ENCODE peak calls at places on chromosomes 12 and 14, in nine cellular contexts. One of them, this sample, is unnamed.

GRCh38 chr14:23114120-23114458 is 5.0 kb downstream of the CEBPE start:
- DNase-seq in HCT116: no peak
- DNase-seq in MM.1S: no peak
- DNase-seq in neuronal stem cell: no peak
- DNase-seq in GM23248: no peak
- DNase-seq in mammary epithelial cell: no peak
- DNase-seq in mesenchymal stem cell: no peak
- DNase-seq in OCI-LY7: no peak
- DNase-seq in SK-N-SH: no peak
- DNase-seq in this sample: no peak

GRCh38 chr12:131587565-131587964 is 123.3 kb upstream of the SFSWAP start:
- DNase-seq in HCT116: no peak
- DNase-seq in GM23248: no peak
- DNase-seq in mesenchymal stem cell: no peak
- DNase-seq in SK-N-SH: no peak
- DNase-seq in MM.1S: no peak
- DNase-seq in OCI-LY7: no peak
- DNase-seq in neuronal stem cell: no peak
- DNase-seq in mammary epithelial cell: no peak
- DNase-seq in this sample: no peak

GRCh38 chr12:104353012-104353981 is 49.8 kb downstream of the EID3 start:
- DNase-seq in SK-N-SH: no peak
- DNase-seq in mammary epithelial cell: no peak
- DNase-seq in neuronal stem cell: no peak
- DNase-seq in OCI-LY7: no peak
- DNase-seq in MM.1S: no peak
- DNase-seq in mesenchymal stem cell: no peak
- DNase-seq in HCT116: no peak
- DNase-seq in GM23248: no peak
- DNase-seq in this sample: no peak

GRCh38 chr12:66459944-66460482 is 157.7 kb downstream of the HELB start:
- DNase-seq in mesenchymal stem cell: no peak
- DNase-seq in GM23248: no peak
- DNase-seq in HCT116: no peak
- DNase-seq in OCI-LY7: no peak
- DNase-seq in SK-N-SH: no peak
- DNase-seq in neuronal stem cell: no peak
- DNase-seq in mammary epithelial cell: no peak
- DNase-seq in MM.1S: no peak
- DNase-seq in this sample: no peak

GRCh38 chr12:53091756-53092155 is 5.7 kb upstream of the IGFBP6 start:
- DNase-seq in mesenchymal stem cell: no peak
- DNase-seq in HCT116: no peak
- DNase-seq in MM.1S: no peak
- DNase-seq in SK-N-SH: no peak
- DNase-seq in neuronal stem cell: no peak
- DNase-seq in GM23248: no peak
- DNase-seq in mammary epithelial cell: no peak
- DNase-seq in OCI-LY7: no peak
- DNase-seq in this sample: no peak

GRCh38 chr12:83985068-83985467 is 927.5 kb downstream of the SLC6A15 start:
- DNase-seq in mesenchymal stem cell: no peak
- DNase-seq in mammary epithelial cell: no peak
- DNase-seq in MM.1S: no peak
- DNase-seq in HCT116: no peak
- DNase-seq in SK-N-SH: no peak
- DNase-seq in GM23248: no peak
- DNase-seq in OCI-LY7: no peak
- DNase-seq in neuronal stem cell: no peak
- DNase-seq in this sample: no peak

GRCh38 chr12:91178139-91178561 is 4.5 kb downstream of the DCN start:
- DNase-seq in MM.1S: peak; percentile 40
- DNase-seq in neuronal stem cell: no peak
- DNase-seq in GM23248: peak; percentile 73
- DNase-seq in SK-N-SH: no peak
- DNase-seq in mammary epithelial cell: peak; percentile 6
- DNase-seq in OCI-LY7: no peak
- DNase-seq in HCT116: no peak
- DNase-seq in mesenchymal stem cell: peak; percentile 55
- DNase-seq in this sample: peak; percentile 43

GRCh38 chr14:50954811-50955372 is 10.6 kb upstream of the PYGL start:
- DNase-seq in HCT116: peak; percentile 23
- DNase-seq in neuronal stem cell: no peak
- DNase-seq in mesenchymal stem cell: peak; percentile 67
- DNase-seq in OCI-LY7: peak; percentile 63
- DNase-seq in GM23248: peak; percentile 85
- DNase-seq in SK-N-SH: peak; percentile 72
- DNase-seq in MM.1S: no peak
- DNase-seq in mammary epithelial cell: peak; percentile 66
- DNase-seq in this sample: peak; percentile 52

GRCh38 chr12:6716874-6717437 is 6.9 kb upstream of the COPS7A start:
- DNase-seq in SK-N-SH: no peak
- DNase-seq in neuronal stem cell: no peak
- DNase-seq in MM.1S: no peak
- DNase-seq in mesenchymal stem cell: no peak
- DNase-seq in OCI-LY7: no peak
- DNase-seq in HCT116: no peak
- DNase-seq in mammary epithelial cell: no peak
- DNase-seq in GM23248: no peak
- DNase-seq in this sample: no peak

GRCh38 chr12:50567926-50568325 is 63.1 kb downstream of the DIP2B start:
- DNase-seq in mesenchymal stem cell: peak; percentile 59
- DNase-seq in MM.1S: no peak
- DNase-seq in neuronal stem cell: no peak
- DNase-seq in mammary epithelial cell: no peak
- DNase-seq in OCI-LY7: no peak
- DNase-seq in SK-N-SH: no peak
- DNase-seq in GM23248: peak; percentile 12
- DNase-seq in HCT116: no peak
- DNase-seq in this sample: no peak

GRCh38 chr12:44774815-44775411 is 101.2 kb downstream of the NELL2 start:
- DNase-seq in MM.1S: no peak
- DNase-seq in mesenchymal stem cell: peak; percentile 4
- DNase-seq in neuronal stem cell: peak; percentile 45
- DNase-seq in HCT116: peak; percentile 15
- DNase-seq in mammary epithelial cell: peak; percentile 15
- DNase-seq in GM23248: peak; percentile 24
- DNase-seq in SK-N-SH: peak; percentile 36
- DNase-seq in OCI-LY7: peak; percentile 47
- DNase-seq in this sample: peak; percentile 81

GRCh38 chr12:91677556-91677955 is 468.1 kb downstream of the BTG1 start:
- DNase-seq in HCT116: no peak
- DNase-seq in neuronal stem cell: no peak
- DNase-seq in MM.1S: no peak
- DNase-seq in mammary epithelial cell: no peak
- DNase-seq in GM23248: no peak
- DNase-seq in mesenchymal stem cell: no peak
- DNase-seq in OCI-LY7: no peak
- DNase-seq in SK-N-SH: no peak
- DNase-seq in this sample: no peak

GRCh38 chr14:86196476-86196875 is 666.5 kb downstream of the FLRT2 start:
- DNase-seq in mesenchymal stem cell: no peak
- DNase-seq in MM.1S: peak; percentile 7
- DNase-seq in SK-N-SH: no peak
- DNase-seq in mammary epithelial cell: no peak
- DNase-seq in neuronal stem cell: no peak
- DNase-seq in OCI-LY7: no peak
- DNase-seq in HCT116: no peak
- DNase-seq in GM23248: no peak
- DNase-seq in this sample: no peak

GRCh38 chr12:11653215-11653753 is 3.8 kb downstream of the ETV6 start:
- DNase-seq in GM23248: peak; percentile 23
- DNase-seq in SK-N-SH: no peak
- DNase-seq in mammary epithelial cell: peak; percentile 23
- DNase-seq in mesenchymal stem cell: no peak
- DNase-seq in neuronal stem cell: no peak
- DNase-seq in HCT116: no peak
- DNase-seq in OCI-LY7: peak; percentile 55
- DNase-seq in MM.1S: no peak
- DNase-seq in this sample: no peak

GRCh38 chr12:132724506-132725220 is 14.0 kb downstream of the PGAM5 start:
- DNase-seq in OCI-LY7: no peak
- DNase-seq in neuronal stem cell: no peak
- DNase-seq in SK-N-SH: no peak
- DNase-seq in MM.1S: no peak
- DNase-seq in GM23248: no peak
- DNase-seq in mammary epithelial cell: no peak
- DNase-seq in HCT116: no peak
- DNase-seq in mesenchymal stem cell: no peak
- DNase-seq in this sample: no peak

GRCh38 chr14:95529242-95529641 is 5.6 kb upstream of the GLRX5 start:
- DNase-seq in SK-N-SH: no peak
- DNase-seq in HCT116: no peak
- DNase-seq in GM23248: no peak
- DNase-seq in mammary epithelial cell: no peak
- DNase-seq in neuronal stem cell: no peak
- DNase-seq in OCI-LY7: no peak
- DNase-seq in MM.1S: no peak
- DNase-seq in mesenchymal stem cell: no peak
- DNase-seq in this sample: no peak

GRCh38 chr12:62671321-62671720 is 204.7 kb downstream of the MON2 start:
- DNase-seq in GM23248: peak; percentile 30
- DNase-seq in HCT116: no peak
- DNase-seq in mesenchymal stem cell: no peak
- DNase-seq in mammary epithelial cell: peak; percentile 50
- DNase-seq in neuronal stem cell: no peak
- DNase-seq in SK-N-SH: no peak
- DNase-seq in MM.1S: no peak
- DNase-seq in OCI-LY7: no peak
- DNase-seq in this sample: no peak

GRCh38 chr12:13692332-13692731 is 289.1 kb downstream of the GRIN2B start:
- DNase-seq in OCI-LY7: no peak
- DNase-seq in HCT116: no peak
- DNase-seq in SK-N-SH: no peak
- DNase-seq in GM23248: no peak
- DNase-seq in MM.1S: no peak
- DNase-seq in mesenchymal stem cell: no peak
- DNase-seq in neuronal stem cell: no peak
- DNase-seq in mammary epithelial cell: no peak
- DNase-seq in this sample: no peak
- H3K4me3 ChIP-seq in OCI-LY7: no peak overlapping the region
- H3K4me3 ChIP-seq in HCT116: no peak overlapping the region
- H3K4me3 ChIP-seq in SK-N-SH: no peak overlapping the region
- H3K4me3 ChIP-seq in GM23248: no peak overlapping the region
- H3K4me3 ChIP-seq in MM.1S: no peak overlapping the region
- H3K4me3 ChIP-seq in mesenchymal stem cell: no peak overlapping the region
- H3K4me3 ChIP-seq in neuronal stem cell: no peak overlapping the region
- H3K4me3 ChIP-seq in mammary epithelial cell: no peak overlapping the region
- H3K4me3 ChIP-seq in this sample: no peak overlapping the region

DNA sequence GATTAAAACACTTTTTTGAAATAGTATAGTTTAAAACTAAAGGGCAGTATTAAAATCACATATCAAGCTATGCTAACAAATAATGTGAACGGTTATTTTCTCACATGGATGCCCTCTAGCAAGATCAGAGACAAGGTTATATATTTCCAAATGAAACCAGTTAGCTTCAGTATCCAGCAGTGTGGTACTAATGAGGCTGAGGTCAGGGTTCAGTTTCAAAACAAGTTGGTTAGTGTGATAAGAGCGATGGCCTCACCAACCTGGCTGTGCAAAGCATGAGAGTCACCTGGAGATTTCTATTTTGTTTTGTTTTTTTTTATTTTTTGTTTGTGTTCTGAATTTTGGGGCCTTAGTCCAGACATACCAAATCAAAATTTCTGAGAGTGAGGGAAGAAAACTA is 352.2 kb upstream of the KITLG start:
- DNase-seq in HCT116: no peak
- DNase-seq in mesenchymal stem cell: no peak
- DNase-seq in GM23248: no peak
- DNase-seq in SK-N-SH: no peak
- DNase-seq in OCI-LY7: no peak
- DNase-seq in MM.1S: no peak
- DNase-seq in neuronal stem cell: no peak
- DNase-seq in mammary epithelial cell: no peak
- DNase-seq in this sample: no peak
- H2AFZ ChIP-seq in HCT116: no peak overlapping the region
- H2AFZ ChIP-seq in mesenchymal stem cell: no peak overlapping the region
- H2AFZ ChIP-seq in GM23248: no peak overlapping the region
- H2AFZ ChIP-seq in SK-N-SH: no peak overlapping the region
- H2AFZ ChIP-seq in OCI-LY7: no peak overlapping the region
- H2AFZ ChIP-seq in MM.1S: no peak overlapping the region
- H2AFZ ChIP-seq in neuronal stem cell: peak overlapping the region; percentile 36
- H2AFZ ChIP-seq in mammary epithelial cell: no peak overlapping the region
- H2AFZ ChIP-seq in this sample: no peak overlapping the region

GRCh38 chr14:64580451-64580850 is 30.7 kb downstream of the PPP1R36 start:
- DNase-seq in SK-N-SH: no peak
- DNase-seq in OCI-LY7: no peak
- DNase-seq in HCT116: no peak
- DNase-seq in mammary epithelial cell: no peak
- DNase-seq in neuronal stem cell: no peak
- DNase-seq in MM.1S: no peak
- DNase-seq in mesenchymal stem cell: no peak
- DNase-seq in GM23248: peak; percentile 9
- DNase-seq in this sample: no peak

GRCh38 chr14:64581817-64582216 is 32.1 kb downstream of the PPP1R36 start:
- DNase-seq in mesenchymal stem cell: no peak
- DNase-seq in neuronal stem cell: no peak
- DNase-seq in mammary epithelial cell: no peak
- DNase-seq in MM.1S: no peak
- DNase-seq in SK-N-SH: no peak
- DNase-seq in GM23248: no peak
- DNase-seq in HCT116: no peak
- DNase-seq in OCI-LY7: no peak
- DNase-seq in this sample: no peak

GRCh38 chr14:64581363-64581762 is 31.6 kb downstream of the PPP1R36 start:
- DNase-seq in mesenchymal stem cell: no peak
- DNase-seq in SK-N-SH: no peak
- DNase-seq in MM.1S: no peak
- DNase-seq in HCT116: no peak
- DNase-seq in neuronal stem cell: no peak
- DNase-seq in OCI-LY7: no peak
- DNase-seq in mammary epithelial cell: no peak
- DNase-seq in GM23248: no peak
- DNase-seq in this sample: no peak

DNA sequence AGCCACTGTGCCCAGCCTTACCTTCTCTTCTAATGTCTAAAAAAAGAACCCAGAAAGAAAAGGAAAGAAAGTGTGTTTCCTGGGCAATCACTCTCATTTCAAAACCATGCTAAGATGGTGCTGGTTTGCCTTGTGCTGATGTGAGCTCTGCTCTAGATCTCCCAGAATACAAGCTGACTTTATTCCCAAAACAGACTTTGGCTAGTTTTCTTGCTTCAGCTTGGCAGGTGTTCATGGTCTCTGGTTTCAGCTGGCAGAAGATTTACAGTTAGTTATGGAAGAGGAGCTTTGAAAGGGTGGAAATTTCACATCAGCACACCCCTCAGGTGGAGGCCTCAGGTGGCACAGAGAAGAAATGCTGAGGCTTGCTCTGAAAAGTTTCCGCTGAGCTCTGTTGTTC is 34.4 kb downstream of the PPP1R36 start:
- DNase-seq in HCT116: no peak
- DNase-seq in MM.1S: no peak
- DNase-seq in OCI-LY7: no peak
- DNase-seq in mesenchymal stem cell: no peak
- DNase-seq in GM23248: no peak
- DNase-seq in neuronal stem cell: no peak
- DNase-seq in mammary epithelial cell: no peak
- DNase-seq in SK-N-SH: no peak
- DNase-seq in this sample: no peak
- H3K4me3 ChIP-seq in HCT116: no peak overlapping the region
- H3K4me3 ChIP-seq in MM.1S: no peak overlapping the region
- H3K4me3 ChIP-seq in OCI-LY7: no peak overlapping the region
- H3K4me3 ChIP-seq in mesenchymal stem cell: no peak overlapping the region
- H3K4me3 ChIP-seq in GM23248: no peak overlapping the region
- H3K4me3 ChIP-seq in neuronal stem cell: no peak overlapping the region
- H3K4me3 ChIP-seq in mammary epithelial cell: no peak overlapping the region
- H3K4me3 ChIP-seq in SK-N-SH: no peak overlapping the region
- H3K4me3 ChIP-seq in this sample: no peak overlapping the region

GRCh38 chr12:89359615-89360014 is 7.3 kb upstream of the DUSP6 start:
- DNase-seq in OCI-LY7: no peak
- DNase-seq in HCT116: no peak
- DNase-seq in SK-N-SH: no peak
- DNase-seq in MM.1S: no peak
- DNase-seq in GM23248: no peak
- DNase-seq in mesenchymal stem cell: no peak
- DNase-seq in mammary epithelial cell: no peak
- DNase-seq in neuronal stem cell: no peak
- DNase-seq in this sample: no peak
- H2AFZ ChIP-seq in OCI-LY7: no peak overlapping the region
- H2AFZ ChIP-seq in HCT116: no peak overlapping the region
- H2AFZ ChIP-seq in SK-N-SH: no peak overlapping the region
- H2AFZ ChIP-seq in MM.1S: no peak overlapping the region
- H2AFZ ChIP-seq in GM23248: no peak overlapping the region
- H2AFZ ChIP-seq in mesenchymal stem cell: no peak overlapping the region
- H2AFZ ChIP-seq in mammary epithelial cell: no peak overlapping the region
- H2AFZ ChIP-seq in neuronal stem cell: no peak overlapping the region
- H2AFZ ChIP-seq in this sample: no peak overlapping the region

This sample was measured in GM23338.